ENCODE peak calls at places on chromosomes 1 and 21, in seven cellular contexts. F is hepatocyte, U is PC-9, B is GM23338, I is fibroblast of lung, Z is GM23248, N is endothelial cell of umbilical vein. S is an unnamed sample.

GRCh38 chr1:184621262-184621661 is 133.4 kb downstream of the EDEM3 start:
- DNase-seq in F (no peak), U (no peak), B (no peak), Z (peak; percentile 33), N (no peak), I (peak; percentile 98), S (peak; percentile 20)

GRCh38 chr1:227897704-227898438 is 49.9 kb downstream of the WNT9A start:
- DNase-seq in F (no peak), U (no peak), I (no peak), Z (no peak), B (no peak), N (no peak), S (no peak)

GRCh38 chr1:188700116-188700515 is 1777.5 kb downstream of the BRINP3 start:
- DNase-seq in U (no peak), F (no peak), Z (no peak), B (no peak), N (peak; percentile 80), I (no peak), S (no peak)

GRCh38 chr1:117932576-117932975 is 3.0 kb downstream of the WDR3 start:
- DNase-seq in N (no peak), B (no peak), I (no peak), Z (no peak), U (no peak), F (no peak), S (no peak)

GRCh38 chr21:41973427-41973831 is 19.6 kb upstream of the C2CD2 start:
- DNase-seq in U (peak; percentile 67), B (no peak), N (no peak), Z (no peak), I (no peak), F (no peak), S (no peak)

GRCh38 chr1:56911098-56911497 is 54.7 kb downstream of the C8B start:
- DNase-seq in Z (peak; percentile 65), F (peak; percentile 64), B (no peak), N (no peak), U (no peak), I (peak; percentile 4), S (peak; percentile 44)

GRCh38 chr1:171142451-171143121 is 42.5 kb upstream of the FMO2 start:
- DNase-seq in U (no peak), I (peak; percentile 92), Z (peak; percentile 58), N (no peak), F (peak; percentile 37), B (peak; percentile 28), S (peak; percentile 65)

GRCh38 chr1:10835423-10836421 is 39.3 kb upstream of the CASZ1 start:
- DNase-seq in F (peak; percentile 85), Z (peak; percentile 57), N (peak; percentile 54), U (peak; percentile 62), I (peak; percentile 32), B (peak; percentile 96), S (peak; percentile 32)

GRCh38 chr1:38464071-38464661 is 395.4 kb downstream of the RRAGC start:
- DNase-seq in Z (no peak), N (no peak), F (no peak), B (no peak), I (no peak), U (no peak), S (no peak)

GRCh38 chr1:150979007-150979722 is 2.9 kb upstream of the ANXA9 start:
- DNase-seq in B (peak; percentile 97), Z (peak; percentile 93), I (peak; percentile 89), U (peak; percentile 84), F (peak; percentile 94), N (peak; percentile 91), S (peak; percentile 65)

GRCh38 chr21:45507888-45508508 is 34.2 kb downstream of the SLC19A1 start:
- DNase-seq in N (no peak), U (no peak), I (no peak), Z (no peak), B (no peak), F (no peak), S (no peak)

GRCh38 chr1:94917251-94917650 is 9.7 kb downstream of the CNN3 start:
- DNase-seq in Z (peak; percentile 47), F (no peak), I (no peak), N (no peak), B (no peak), U (no peak), S (no peak)

GRCh38 chr1:245306628-245307410 is 152.0 kb downstream of the KIF26B start:
- DNase-seq in N (no peak), U (no peak), Z (no peak), B (no peak), F (no peak), I (no peak), S (no peak)

GRCh38 chr1:2446394-2446793 is 29.7 kb upstream of the PLCH2 start:
- DNase-seq in N (no peak), I (no peak), U (no peak), B (no peak), Z (no peak), F (no peak), S (no peak)

GRCh38 chr1:240455228-240455821 is 156.6 kb downstream of the GREM2 start:
- DNase-seq in I (peak; percentile 42), F (peak; percentile 16), Z (peak; percentile 44), N (no peak), U (no peak), B (peak; percentile 67), S (no peak)

GRCh38 chr1:202861420-202862121 is 27.4 kb downstream of the RABIF start:
- DNase-seq in N (peak; percentile 93), Z (peak; percentile 95), B (peak; percentile 98), U (peak; percentile 94), F (peak; percentile 96), I (peak; percentile 78), S (peak; percentile 80)

GRCh38 chr1:24175033-24175755 is 11.9 kb downstream of the IFNLR1 start:
- DNase-seq in F (no peak), I (no peak), B (no peak), Z (no peak), U (no peak), N (no peak), S (no peak)

GRCh38 chr1:204108312-204109141 is 35.6 kb downstream of the SOX13 start:
- DNase-seq in I (no peak), N (peak; percentile 89), Z (no peak), F (no peak), U (no peak), B (peak; percentile 96), S (no peak)

GRCh38 chr21:14382486-14382834 is 486 bp downstream of the HSPA13 start:
- DNase-seq in U (no peak), I (peak; percentile 43), F (peak; percentile 55), Z (peak; percentile 55), B (peak; percentile 78), N (no peak), S (peak; percentile 12)

GRCh38 chr21:26130249-26130896 is 40.2 kb downstream of the APP start:
- DNase-seq in U (no peak), F (no peak), N (no peak), I (peak; percentile 76), Z (no peak), B (no peak), S (peak; percentile 82)

GRCh38 chr1:31764307-31765040 is at the start of gene ADGRB2:
- DNase-seq in I (no peak), Z (peak; percentile 53), F (peak; percentile 76), N (peak; percentile 19), U (peak; percentile 37), B (peak; percentile 78), S (no peak)

GRCh38 chr1:214362188-214362882 is 81.4 kb downstream of the SMYD2 start:
- DNase-seq in B (no peak), I (peak; percentile 36), Z (peak; percentile 27), F (no peak), U (no peak), N (peak; percentile 52), S (peak; percentile 83)

GRCh38 chr1:3814771-3815561 is 18.7 kb upstream of the LRRC47 start:
- DNase-seq in F (no peak), N (no peak), Z (no peak), I (no peak), U (no peak), B (no peak), S (no peak)

GRCh38 chr21:34889287-34889536 is 159.9 kb downstream of the RUNX1 start:
- DNase-seq in F (peak; percentile 78), B (peak; percentile 46), Z (peak; percentile 88), I (peak; percentile 79), U (peak; percentile 50), N (peak; percentile 69), S (peak; percentile 69)

GRCh38 chr21:34890258-34890723 is 158.8 kb downstream of the RUNX1 start:
- DNase-seq in N (no peak), Z (no peak), F (no peak), U (no peak), B (peak; percentile 76), I (no peak), S (no peak)

GRCh38 chr21:34889537-34890257 is 159.4 kb downstream of the RUNX1 start:
- DNase-seq in I (peak; percentile 80), N (peak; percentile 56), B (peak; percentile 50), U (peak; percentile 80), Z (peak; percentile 94), F (peak; percentile 94), S (peak; percentile 62)

GRCh38 chr21:34887729-34888568 is 161.2 kb downstream of the RUNX1 start:
- DNase-seq in Z (peak; percentile 99), I (peak; percentile 94), B (peak; percentile 35), F (peak; percentile 91), N (peak; percentile 88), U (peak; percentile 65), S (peak; percentile 98)

DNA sequence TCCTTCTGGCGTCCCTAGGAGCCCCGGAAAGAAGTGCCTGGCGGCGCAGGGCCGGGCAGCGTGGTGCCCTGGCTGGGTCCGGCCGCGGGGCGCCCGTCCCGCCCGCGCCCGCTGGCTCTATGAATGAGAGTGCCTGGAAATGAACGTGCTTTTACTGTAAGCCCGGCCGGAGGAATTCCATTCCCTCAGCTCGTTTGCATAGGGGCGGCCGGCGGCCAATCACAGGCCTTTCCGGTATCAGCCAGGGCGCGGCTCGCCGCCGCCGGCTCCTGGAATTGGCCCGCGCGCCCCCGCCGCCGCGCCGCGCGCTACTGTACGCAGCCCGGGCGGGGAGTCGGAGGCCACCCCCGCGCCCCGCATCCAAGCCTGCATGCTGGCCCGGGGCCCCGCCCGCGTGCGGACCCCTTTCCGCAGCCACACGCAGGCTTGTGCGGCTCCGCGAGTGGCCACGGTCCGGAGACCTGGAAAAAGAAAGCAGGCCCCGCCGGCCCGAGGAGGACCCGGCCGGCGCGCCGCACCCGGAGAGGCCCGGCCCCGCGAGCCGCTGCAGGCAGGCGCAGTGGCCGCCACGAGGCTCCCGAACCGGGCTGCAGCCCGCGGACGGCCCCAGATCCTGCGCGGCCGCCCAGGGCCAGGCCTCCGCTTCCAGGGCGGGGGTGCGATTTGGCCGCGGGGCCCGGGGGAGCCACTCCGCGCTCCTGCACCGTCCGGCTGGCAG is 160.4 kb downstream of the RUNX1 start:
- DNase-seq in Z (peak; percentile 98), I (peak; percentile 95), B (peak; percentile 98), U (peak; percentile 91), F (peak; percentile 97), N (peak; percentile 91), S (peak; percentile 91)
- TF ChIP-seq EZH2 in Z (no peak), I (no peak), B (no peak), U (no peak), F (no peak), N (no peak), S (no peak)

GRCh38 chr1:18635833-18636671 is 5.4 kb downstream of the PAX7 start:
- DNase-seq in F (no peak), N (no peak), I (no peak), B (peak; percentile 72), Z (peak; percentile 44), U (no peak), S (no peak)
- TF ChIP-seq EZH2 in F (peak; percentile 93), N (peak; percentile 81), I (peak; percentile 83), B (peak; percentile 76), Z (no peak), U (no peak), S (peak; percentile 78)

GRCh38 chr1:206117151-206117948 is at the start of gene AVPR1B:
- DNase-seq in N (peak; percentile 24), B (peak; percentile 80), I (peak; percentile 8), Z (peak; percentile 68), U (peak; percentile 53), F (peak; percentile 72), S (peak; percentile 19)
- TF ChIP-seq EZH2 in N (peak; percentile 82), B (no peak), I (peak; percentile 81), Z (no peak), U (no peak), F (no peak), S (no peak)

GRCh38 chr1:153260473-153260979 is 1.0 kb downstream of the LORICRIN start:
- DNase-seq in Z (peak; percentile 25), U (no peak), N (no peak), B (no peak), I (no peak), F (no peak), S (peak; percentile 6)
- TF ChIP-seq EZH2 in Z (no peak), U (no peak), N (peak; percentile 93), B (no peak), I (peak; percentile 92), F (no peak), S (no peak)

S was measured in astrocyte.